ENCODE peak calls at places on chromosomes 16 and 17, in six cellular contexts. One of them, this sample, is unnamed.

GRCh38 chr16:81645303-81645702 is 133.8 kb upstream of the PLCG2 start:
- DNase-seq in GM12865: no peak
- DNase-seq in CD8-positive, alpha-beta memory T cell: no peak
- DNase-seq in tibial artery: no peak
- DNase-seq in GM06990: no peak
- DNase-seq in lower leg skin: peak; percentile 92
- DNase-seq in this sample: peak; percentile 80

GRCh38 chr17:41539071-41539492 is 11.0 kb upstream of the KRT19 start:
- DNase-seq in GM12865: no peak
- DNase-seq in GM06990: no peak
- DNase-seq in lower leg skin: no peak
- DNase-seq in tibial artery: no peak
- DNase-seq in CD8-positive, alpha-beta memory T cell: no peak
- DNase-seq in this sample: no peak

GRCh38 chr17:57940653-57941329 is 14.4 kb downstream of the CUEDC1 start:
- DNase-seq in GM12865: peak; percentile 43
- DNase-seq in GM06990: peak; percentile 41
- DNase-seq in CD8-positive, alpha-beta memory T cell: no peak
- DNase-seq in lower leg skin: no peak
- DNase-seq in tibial artery: no peak
- DNase-seq in this sample: no peak

GRCh38 chr17:2724783-2725164 is 13.2 kb upstream of the CLUH start:
- DNase-seq in lower leg skin: no peak
- DNase-seq in CD8-positive, alpha-beta memory T cell: peak; percentile 15
- DNase-seq in GM12865: peak; percentile 53
- DNase-seq in GM06990: peak; percentile 53
- DNase-seq in tibial artery: no peak
- DNase-seq in this sample: no peak

GRCh38 chr17:81404557-81405165 is 9.4 kb downstream of the BAHCC1 start:
- DNase-seq in GM12865: no peak
- DNase-seq in GM06990: no peak
- DNase-seq in CD8-positive, alpha-beta memory T cell: no peak
- DNase-seq in lower leg skin: no peak
- DNase-seq in tibial artery: no peak
- DNase-seq in this sample: no peak

GRCh38 chr17:22503322-22503899 is 811.1 kb downstream of the KCNJ18 start:
- DNase-seq in CD8-positive, alpha-beta memory T cell: no peak
- DNase-seq in GM06990: no peak
- DNase-seq in lower leg skin: peak; percentile 34
- DNase-seq in GM12865: no peak
- DNase-seq in tibial artery: no peak
- DNase-seq in this sample: peak; percentile 55

GRCh38 chr17:59762022-59762825 is 54.8 kb downstream of the VMP1 start:
- DNase-seq in CD8-positive, alpha-beta memory T cell: no peak
- DNase-seq in GM12865: peak; percentile 24
- DNase-seq in lower leg skin: no peak
- DNase-seq in GM06990: no peak
- DNase-seq in tibial artery: no peak
- DNase-seq in this sample: no peak

GRCh38 chr17:70668276-70668937 is 499.1 kb downstream of the KCNJ2 start:
- DNase-seq in GM06990: no peak
- DNase-seq in CD8-positive, alpha-beta memory T cell: no peak
- DNase-seq in lower leg skin: no peak
- DNase-seq in GM12865: no peak
- DNase-seq in tibial artery: no peak
- DNase-seq in this sample: no peak

GRCh38 chr16:84672276-84673202 is 24.2 kb downstream of the KLHL36 start:
- DNase-seq in lower leg skin: peak; percentile 95
- DNase-seq in tibial artery: peak; percentile 81
- DNase-seq in GM12865: peak; percentile 84
- DNase-seq in CD8-positive, alpha-beta memory T cell: peak; percentile 70
- DNase-seq in GM06990: peak; percentile 60
- DNase-seq in this sample: peak; percentile 81

GRCh38 chr17:74276051-74276476 is 2.0 kb downstream of the DNAI2 start:
- DNase-seq in CD8-positive, alpha-beta memory T cell: no peak
- DNase-seq in GM12865: no peak
- DNase-seq in lower leg skin: no peak
- DNase-seq in tibial artery: no peak
- DNase-seq in GM06990: no peak
- DNase-seq in this sample: no peak

GRCh38 chr16:5056347-5056746 is 9.4 kb downstream of the C16orf89 start:
- DNase-seq in GM06990: no peak
- DNase-seq in GM12865: peak; percentile 72
- DNase-seq in lower leg skin: no peak
- DNase-seq in tibial artery: no peak
- DNase-seq in CD8-positive, alpha-beta memory T cell: peak; percentile 23
- DNase-seq in this sample: no peak

GRCh38 chr17:56913000-56913866 is 616 bp downstream of the TRIM25 start:
- DNase-seq in GM06990: no peak
- DNase-seq in tibial artery: no peak
- DNase-seq in GM12865: no peak
- DNase-seq in CD8-positive, alpha-beta memory T cell: no peak
- DNase-seq in lower leg skin: peak; percentile 90
- DNase-seq in this sample: no peak

GRCh38 chr17:44967907-44968224 is 237 bp downstream of the C1QL1 start:
- DNase-seq in lower leg skin: no peak
- DNase-seq in tibial artery: no peak
- DNase-seq in GM12865: no peak
- DNase-seq in GM06990: no peak
- DNase-seq in CD8-positive, alpha-beta memory T cell: no peak
- DNase-seq in this sample: no peak

GRCh38 chr16:27426423-27427408 is 24.7 kb downstream of the IL21R start:
- DNase-seq in GM12865: peak; percentile 95
- DNase-seq in GM06990: peak; percentile 82
- DNase-seq in tibial artery: peak; percentile 62
- DNase-seq in CD8-positive, alpha-beta memory T cell: peak; percentile 50
- DNase-seq in lower leg skin: peak; percentile 84
- DNase-seq in this sample: peak; percentile 45

GRCh38 chr16:12271006-12271405 is 294.5 kb downstream of the SNX29 start:
- DNase-seq in lower leg skin: no peak
- DNase-seq in CD8-positive, alpha-beta memory T cell: no peak
- DNase-seq in GM06990: no peak
- DNase-seq in tibial artery: no peak
- DNase-seq in GM12865: no peak
- DNase-seq in this sample: no peak

GRCh38 chr17:17146791-17147406 is 59.2 kb downstream of the PLD6 start:
- DNase-seq in GM06990: no peak
- DNase-seq in GM12865: peak; percentile 37
- DNase-seq in CD8-positive, alpha-beta memory T cell: peak; percentile 11
- DNase-seq in lower leg skin: no peak
- DNase-seq in tibial artery: no peak
- DNase-seq in this sample: no peak

GRCh38 chr17:2289878-2290478 is 13.6 kb downstream of the SMG6 start:
- DNase-seq in GM12865: peak; percentile 53
- DNase-seq in GM06990: peak; percentile 18
- DNase-seq in CD8-positive, alpha-beta memory T cell: no peak
- DNase-seq in tibial artery: no peak
- DNase-seq in lower leg skin: no peak
- DNase-seq in this sample: no peak

GRCh38 chr16:30065943-30066881 is 652 bp downstream of the ALDOA start:
- DNase-seq in GM12865: no peak
- DNase-seq in tibial artery: no peak
- DNase-seq in CD8-positive, alpha-beta memory T cell: no peak
- DNase-seq in GM06990: no peak
- DNase-seq in lower leg skin: no peak
- DNase-seq in this sample: no peak

GRCh38 chr17:1830288-1830687 is 483 bp downstream of the RPA1 start:
- DNase-seq in lower leg skin: no peak
- DNase-seq in CD8-positive, alpha-beta memory T cell: peak; percentile 47
- DNase-seq in GM12865: peak; percentile 51
- DNase-seq in GM06990: no peak
- DNase-seq in tibial artery: no peak
- DNase-seq in this sample: no peak

DNA sequence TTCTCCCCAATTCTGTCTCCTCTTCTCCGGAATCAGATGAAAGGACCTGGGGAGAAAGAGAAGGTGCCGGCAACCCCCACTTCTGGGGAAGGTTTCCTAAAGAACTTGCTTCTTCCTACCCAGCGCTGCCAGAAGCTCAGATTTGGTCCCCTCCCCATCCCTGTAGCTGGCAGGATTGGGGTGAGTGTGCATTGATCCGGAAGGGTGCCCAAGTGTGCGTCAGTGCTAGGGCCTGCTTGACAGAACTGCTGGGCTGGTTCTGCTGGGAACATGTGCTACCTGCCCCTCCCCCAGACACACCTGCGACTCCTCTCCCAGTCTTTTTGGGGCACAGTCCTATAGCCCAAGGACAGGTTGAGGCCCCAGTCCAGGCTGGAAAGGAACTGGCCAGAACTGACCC is 3.3 kb downstream of the ARL4D start:
- DNase-seq in tibial artery: peak; percentile 65
- DNase-seq in lower leg skin: no peak
- DNase-seq in CD8-positive, alpha-beta memory T cell: no peak
- DNase-seq in GM12865: no peak
- DNase-seq in GM06990: no peak
- DNase-seq in this sample: no peak
- H3K4me3 ChIP-seq in tibial artery: peak overlapping the region; percentile 18
- H3K4me3 ChIP-seq in lower leg skin: no peak overlapping the region
- H3K4me3 ChIP-seq in CD8-positive, alpha-beta memory T cell: no peak overlapping the region
- H3K4me3 ChIP-seq in GM12865: no peak overlapping the region
- H3K4me3 ChIP-seq in GM06990: no peak overlapping the region
- H3K4me3 ChIP-seq in this sample: peak overlapping the region; percentile 97

DNA sequence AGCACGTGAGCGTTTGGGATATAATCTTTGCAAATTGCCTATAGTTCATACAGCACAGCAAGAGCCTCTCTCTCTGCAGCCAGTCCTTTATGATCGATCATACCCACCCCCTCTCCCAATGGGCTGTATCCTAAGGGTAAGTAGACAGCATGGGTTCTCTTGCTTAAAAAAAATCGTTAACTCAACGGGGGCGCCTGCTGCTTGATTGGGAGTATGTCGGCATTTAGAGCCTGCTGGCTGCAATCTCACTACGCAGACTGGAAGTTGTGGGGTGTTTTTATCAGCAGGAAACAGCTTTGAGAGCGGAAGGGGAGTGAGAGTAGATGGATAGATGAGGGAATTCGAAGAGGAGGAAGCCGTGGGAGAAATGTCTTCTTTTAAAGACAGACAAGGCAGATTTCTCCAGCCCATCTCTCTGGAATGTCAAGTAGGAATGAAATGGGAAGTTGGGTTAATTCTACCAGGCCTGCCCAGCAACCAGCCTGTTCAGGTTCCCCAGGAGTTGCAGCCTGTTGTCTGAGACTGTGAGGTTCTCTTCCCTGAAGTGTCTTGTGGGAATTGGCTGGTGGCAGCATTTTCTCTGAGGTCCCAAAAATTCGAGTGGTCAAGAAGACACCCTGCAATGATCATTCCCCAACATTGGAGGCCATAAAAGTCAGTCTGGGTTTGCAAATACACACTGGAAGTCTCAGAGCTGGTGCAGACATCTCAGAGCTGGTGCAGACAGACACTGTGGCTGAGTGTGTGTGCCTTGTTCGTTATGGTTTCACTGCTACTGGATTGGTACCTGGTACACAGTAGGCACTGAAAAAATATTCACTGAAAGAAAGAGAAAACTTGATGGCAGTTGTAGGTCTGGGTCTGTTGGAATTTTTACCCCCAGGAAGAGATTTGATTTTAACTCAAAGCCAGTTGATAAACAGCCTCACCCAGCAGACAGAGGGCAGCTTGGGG is 65.7 kb downstream of the PRKCB start:
- DNase-seq in tibial artery: no peak
- DNase-seq in GM06990: no peak
- DNase-seq in GM12865: no peak
- DNase-seq in lower leg skin: no peak
- DNase-seq in CD8-positive, alpha-beta memory T cell: no peak
- DNase-seq in this sample: no peak
- H3K4me3 ChIP-seq in tibial artery: no peak overlapping the region
- H3K4me3 ChIP-seq in GM06990: no peak overlapping the region
- H3K4me3 ChIP-seq in GM12865: no peak overlapping the region
- H3K4me3 ChIP-seq in lower leg skin: no peak overlapping the region
- H3K4me3 ChIP-seq in CD8-positive, alpha-beta memory T cell: no peak overlapping the region
- H3K4me3 ChIP-seq in this sample: no peak overlapping the region

DNA sequence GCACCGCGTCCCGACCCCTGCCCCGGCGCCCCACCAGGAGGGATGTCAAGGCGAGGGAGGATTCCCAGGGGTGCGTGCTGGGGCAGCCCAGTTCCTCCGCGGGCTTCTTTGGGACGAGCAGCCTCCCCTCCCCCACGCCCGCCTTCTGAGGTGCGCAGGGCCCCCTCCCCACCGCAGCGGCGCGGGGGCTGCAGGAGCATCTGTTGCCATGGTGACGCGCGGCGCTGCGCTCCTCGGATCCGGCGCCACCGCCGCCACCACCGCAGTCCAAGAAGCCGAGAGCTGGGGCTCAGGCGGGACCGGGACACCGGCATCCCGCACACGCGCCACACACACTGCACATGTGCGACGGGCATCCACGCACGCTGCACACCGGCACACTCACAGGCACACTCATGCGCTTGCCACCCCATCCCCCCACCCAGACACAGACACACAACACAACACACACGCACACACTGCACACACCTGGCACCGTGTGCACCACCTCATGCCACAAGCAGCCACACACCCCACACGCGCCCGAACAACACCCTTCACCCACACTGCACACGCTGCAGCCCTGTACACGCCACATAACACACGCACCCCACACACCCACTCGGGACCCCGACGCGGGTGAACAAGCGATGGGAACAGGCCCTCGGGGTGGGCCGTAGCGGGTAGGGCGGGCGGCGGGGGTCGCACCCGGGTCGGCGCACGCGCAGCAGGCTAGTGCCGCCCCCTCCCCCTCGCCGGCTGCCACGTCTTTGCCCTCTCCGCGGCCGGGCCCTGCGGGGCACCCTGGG is 17.0 kb downstream of the ENPP7 start:
- DNase-seq in GM12865: no peak
- DNase-seq in CD8-positive, alpha-beta memory T cell: no peak
- DNase-seq in lower leg skin: no peak
- DNase-seq in GM06990: no peak
- DNase-seq in tibial artery: no peak
- DNase-seq in this sample: no peak
- H3K4me3 ChIP-seq in GM12865: no peak overlapping the region
- H3K4me3 ChIP-seq in CD8-positive, alpha-beta memory T cell: no peak overlapping the region
- H3K4me3 ChIP-seq in lower leg skin: no peak overlapping the region
- H3K4me3 ChIP-seq in GM06990: no peak overlapping the region
- H3K4me3 ChIP-seq in tibial artery: no peak overlapping the region
- H3K4me3 ChIP-seq in this sample: peak overlapping the region; percentile 10

GRCh38 chr17:48550313-48551205 is 5.7 kb upstream of the HOXB2 start:
- DNase-seq in lower leg skin: no peak
- DNase-seq in GM12865: no peak
- DNase-seq in CD8-positive, alpha-beta memory T cell: no peak
- DNase-seq in tibial artery: no peak
- DNase-seq in GM06990: no peak
- DNase-seq in this sample: no peak

GRCh38 chr17:48553190-48553547 is 8.3 kb upstream of the HOXB2 start:
- DNase-seq in GM06990: no peak
- DNase-seq in GM12865: no peak
- DNase-seq in lower leg skin: no peak
- DNase-seq in tibial artery: no peak
- DNase-seq in CD8-positive, alpha-beta memory T cell: no peak
- DNase-seq in this sample: no peak

GRCh38 chr17:48552453-48553189 is 7.7 kb upstream of the HOXB2 start:
- DNase-seq in GM06990: no peak
- DNase-seq in lower leg skin: no peak
- DNase-seq in tibial artery: no peak
- DNase-seq in CD8-positive, alpha-beta memory T cell: no peak
- DNase-seq in GM12865: no peak
- DNase-seq in this sample: no peak

GRCh38 chr17:48551206-48551597 is 6.3 kb upstream of the HOXB2 start:
- DNase-seq in lower leg skin: no peak
- DNase-seq in CD8-positive, alpha-beta memory T cell: no peak
- DNase-seq in tibial artery: no peak
- DNase-seq in GM12865: no peak
- DNase-seq in GM06990: no peak
- DNase-seq in this sample: no peak

GRCh38 chr17:48551601-48552452 is 6.9 kb upstream of the HOXB2 start:
- DNase-seq in GM06990: no peak
- DNase-seq in lower leg skin: no peak
- DNase-seq in CD8-positive, alpha-beta memory T cell: no peak
- DNase-seq in tibial artery: no peak
- DNase-seq in GM12865: no peak
- DNase-seq in this sample: no peak
- H3K4me3 ChIP-seq in GM06990: no peak overlapping the region
- H3K4me3 ChIP-seq in lower leg skin: no peak overlapping the region
- H3K4me3 ChIP-seq in CD8-positive, alpha-beta memory T cell: no peak overlapping the region
- H3K4me3 ChIP-seq in tibial artery: no peak overlapping the region
- H3K4me3 ChIP-seq in GM12865: no peak overlapping the region
- H3K4me3 ChIP-seq in this sample: no peak overlapping the region